ENCODE peak calls at places on chromosome 3, in eight cellular contexts. E, L, M, B, K, R, G and I are unnamed samples.

GRCh38 chr3:196414469-196414868 is 17.8 kb downstream of the UBXN7 start:
- DNase-seq in E (no peak), L (no peak), M (no peak), B (no peak), K (no peak), R (no peak), G (no peak), I (peak; percentile 21)

GRCh38 chr3:128383316-128384235 is 83.1 kb downstream of the DNAJB8 start:
- DNase-seq in E (peak; percentile 38), L (peak; percentile 18), M (peak; percentile 37), B (no peak), K (peak; percentile 70), R (peak; percentile 19), G (peak; percentile 51), I (peak; percentile 83)

GRCh38 chr3:42092006-42092405 is 849 bp downstream of the TRAK1 start:
- DNase-seq in E (no peak), L (no peak), M (no peak), B (no peak), K (no peak), R (no peak), G (no peak), I (no peak)

GRCh38 chr3:25664066-25664809 is 469 bp downstream of the TOP2B start:
- DNase-seq in E (peak; percentile 3), L (no peak), M (peak; percentile 47), B (peak; percentile 72), K (peak; percentile 77), R (peak; percentile 69), G (peak; percentile 77), I (peak; percentile 70)

GRCh38 chr3:126370606-126371005 is 13.4 kb upstream of the KLF15 start:
- DNase-seq in E (no peak), L (no peak), M (no peak), B (no peak), K (no peak), R (no peak), G (no peak), I (no peak)

GRCh38 chr3:125087768-125088391 is 32.1 kb upstream of the HEG1 start:
- DNase-seq in E (no peak), L (no peak), M (no peak), B (no peak), K (no peak), R (no peak), G (no peak), I (peak; percentile 34)

GRCh38 chr3:134775831-134776230 is 19.2 kb upstream of the EPHB1 start:
- DNase-seq in E (no peak), L (no peak), M (no peak), B (peak; percentile 52), K (no peak), R (no peak), G (no peak), I (no peak)

GRCh38 chr3:108090066-108090700 is 648 bp downstream of the CD47 start:
- DNase-seq in E (no peak), L (peak; percentile 69), M (peak; percentile 69), B (peak; percentile 71), K (peak; percentile 46), R (peak; percentile 76), G (peak; percentile 62), I (peak; percentile 53)

GRCh38 chr3:185210621-185211157 is 43.2 kb downstream of the EHHADH start:
- DNase-seq in E (no peak), L (no peak), M (no peak), B (no peak), K (no peak), R (no peak), G (no peak), I (no peak)

GRCh38 chr3:69095636-69096035 is 10.9 kb downstream of the ARL6IP5 start:
- DNase-seq in E (no peak), L (no peak), M (no peak), B (peak; percentile 50), K (no peak), R (peak; percentile 60), G (peak; percentile 23), I (no peak)

GRCh38 chr3:133941390-133941789 is 45.7 kb upstream of the RAB6B start:
- DNase-seq in E (no peak), L (no peak), M (no peak), B (no peak), K (peak; percentile 77), R (no peak), G (no peak), I (peak; percentile 55)